ENCODE peak calls at places on chromosomes 3 and 15, in eight cellular contexts. K is caudate nucleus; J is M059J; G is effector CD4-positive, alpha-beta T cell; M is CD4-positive, alpha-beta T cell; D is T-helper 1 cell; I is NCI-H1436; L is stimulated activated naive CD8-positive, alpha-beta T cell treated with anti-CD3 and anti-CD28 coated beads, Interleukin-15, Interleukin-2, amounts not matched to agents 100 U/mL and 50 U/mL, for 24 hours. A is an unnamed sample.

GRCh38 chr15:29003446-29004233 is 117.9 kb downstream of the APBA2 start:
- DNase-seq in K (no peak), J (peak; percentile 20), G (no peak), M (no peak), D (no peak), I (no peak), L (no peak), A (peak; percentile 42)

GRCh38 chr15:58066042-58066867 is 744 bp upstream of the ALDH1A2 start:
- DNase-seq in K (no peak), J (no peak), G (no peak), M (no peak), D (no peak), I (no peak), L (peak; percentile 74), A (no peak)

GRCh38 chr3:52112056-52112455 is 42.2 kb downstream of the POC1A start:
- DNase-seq in K (no peak), J (no peak), G (no peak), M (no peak), D (no peak), I (no peak), L (no peak), A (no peak)

GRCh38 chr15:67823371-67824156 is 1.7 kb upstream of the SKOR1 start:
- DNase-seq in K (no peak), J (no peak), G (no peak), M (no peak), D (no peak), I (no peak), L (peak; percentile 34), A (no peak)

GRCh38 chr3:89113887-89114840 is 6.7 kb downstream of the EPHA3 start:
- DNase-seq in K (peak; percentile 70), J (peak; percentile 6), G (no peak), M (no peak), D (no peak), I (peak; percentile 9), L (peak; percentile 16), A (no peak)

GRCh38 chr3:23992051-23992628 is 47.1 kb downstream of the NR1D2 start:
- DNase-seq in K (no peak), J (peak; percentile 89), G (no peak), M (no peak), D (no peak), I (peak; percentile 75), L (no peak), A (peak; percentile 63)

GRCh38 chr3:10622456-10622855 is 117.1 kb upstream of the ATP2B2 start:
- DNase-seq in K (no peak), J (no peak), G (no peak), M (no peak), D (no peak), I (no peak), L (no peak), A (no peak)

GRCh38 chr3:185716436-185717090 is 108.3 kb downstream of the IGF2BP2 start:
- DNase-seq in K (no peak), J (no peak), G (no peak), M (no peak), D (no peak), I (no peak), L (no peak), A (peak; percentile 45)

GRCh38 chr3:26915208-26915607 is 292.6 kb downstream of the LRRC3B start:
- DNase-seq in K (no peak), J (no peak), G (no peak), M (no peak), D (no peak), I (no peak), L (no peak), A (no peak)

GRCh38 chr15:25733856-25734679 is 129.1 kb downstream of the ATP10A start:
- DNase-seq in K (no peak), J (no peak), G (no peak), M (no peak), D (no peak), I (no peak), L (no peak), A (no peak)